ENCODE peak calls at places on chromosomes 16 and 17, in four cellular contexts. Y is H1, Z is IMR-90, A is H9. X is an unnamed sample.

GRCh38 chr17:35774499-35774898 is 13.8 kb downstream of the C17orf50 start:
- DNase-seq in Y (no peak), A (no peak), Z (peak), X (no peak)

GRCh38 chr16:88088161-88088581 is 136.9 kb downstream of the BANP start:
- DNase-seq in Y (no peak), A (no peak), Z (peak), X (no peak)

GRCh38 chr16:47519543-47519942 is 58.4 kb downstream of the PHKB start:
- DNase-seq in Y (no peak), Z (no peak), A (no peak), X (no peak)

GRCh38 chr17:61380836-61381525 is 18.7 kb upstream of the TBX2 start:
- DNase-seq in Z (no peak), Y (no peak), A (no peak), X (no peak)

GRCh38 chr16:1058216-1058615 is 14.3 kb upstream of the SSTR5 start:
- DNase-seq in A (no peak), Z (no peak), Y (no peak), X (no peak)

GRCh38 chr16:50401355-50401754 is 32.6 kb upstream of the BRD7 start:
- DNase-seq in Z (no peak), A (no peak), Y (no peak), X (no peak)

GRCh38 chr17:28726396-28726911 is 421 bp upstream of the TLCD1 start:
- DNase-seq in A (peak), Z (peak), Y (no peak), X (peak)

GRCh38 chr17:15453246-15453645 is 14.2 kb downstream of the CDRT4 start:
- DNase-seq in Y (no peak), A (no peak), Z (peak), X (no peak)

GRCh38 chr17:21280081-21280518 is 4.4 kb upstream of the MAP2K3 start:
- DNase-seq in A (peak), Z (peak), Y (peak), X (peak)

GRCh38 chr17:69945698-69946185 is 129.3 kb upstream of the KCNJ16 start:
- DNase-seq in Y (no peak), Z (peak), A (no peak), X (no peak)

GRCh38 chr17:71157297-71157696 is 963.5 kb upstream of the SOX9 start:
- DNase-seq in Z (no peak), A (no peak), Y (no peak), X (no peak)

GRCh38 chr17:44204453-44204882 is 4.8 kb upstream of the ATXN7L3 start:
- DNase-seq in Z (peak), A (no peak), Y (no peak), X (no peak)

DNA sequence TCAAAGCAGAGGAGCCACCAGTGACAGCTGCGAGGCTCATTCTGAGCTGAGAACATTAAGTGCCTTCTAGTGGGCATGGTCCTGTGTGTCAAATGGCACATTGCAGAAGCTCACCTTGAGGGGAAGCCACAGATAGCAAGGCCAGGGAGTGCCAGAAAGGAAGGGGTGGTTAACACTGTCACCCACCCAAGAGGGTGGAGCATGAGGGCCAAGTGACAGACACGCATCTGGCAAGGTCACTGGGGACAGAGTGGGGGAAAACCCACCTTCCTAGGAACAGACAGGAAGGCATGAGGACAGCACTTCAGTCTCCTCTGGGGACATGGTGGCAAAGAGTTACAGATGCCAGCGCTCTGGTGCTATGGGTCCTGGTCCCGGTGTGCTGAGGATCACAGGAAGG is 22.1 kb downstream of the NUBP1 start:
- DNase-seq in A (no peak), Z (no peak), Y (no peak), X (no peak)
- H4K5ac ChIP-seq in A (no peak), Z (no peak), Y (no peak), X (no peak)

GRCh38 chr16:17444658-17445057 is 26.1 kb downstream of the XYLT1 start:
- DNase-seq in A (no peak), Z (no peak), Y (no peak), X (no peak)

GRCh38 chr16:17447273-17447672 is 23.5 kb downstream of the XYLT1 start:
- DNase-seq in A (no peak), Y (no peak), Z (no peak), X (no peak)

GRCh38 chr16:17448640-17449638 is 21.8 kb downstream of the XYLT1 start:
- DNase-seq in A (no peak), Z (no peak), Y (no peak), X (no peak)

GRCh38 chr16:17445421-17445820 is 25.3 kb downstream of the XYLT1 start:
- DNase-seq in Y (no peak), Z (no peak), A (no peak), X (no peak)

DNA sequence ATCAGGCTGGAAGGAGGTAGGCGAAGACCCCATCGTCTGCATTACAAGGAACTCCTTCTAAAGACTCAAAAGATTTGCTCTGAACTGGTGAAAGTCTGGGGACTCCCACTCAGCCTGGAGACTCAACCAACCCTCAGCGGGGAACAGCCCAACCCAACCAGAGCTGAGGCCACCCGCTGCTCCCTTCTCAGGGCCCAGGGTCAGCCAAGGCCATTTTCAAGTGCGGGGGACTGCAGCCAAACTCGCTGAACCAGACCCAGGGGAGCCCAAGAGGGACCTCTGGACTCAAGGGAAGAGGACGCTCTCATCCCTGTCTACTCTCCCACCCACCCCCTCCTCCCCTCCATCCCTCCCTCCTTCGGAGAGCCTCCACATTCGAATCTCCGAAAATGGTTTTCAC is 24.1 kb downstream of the XYLT1 start:
- DNase-seq in Y (no peak), A (no peak), Z (no peak), X (no peak)
- H4K5ac ChIP-seq in Y (no peak), A (no peak), Z (no peak), X (no peak)

GRCh38 chr16:89297156-89297869 is 79.8 kb downstream of the ZNF778 start:
- DNase-seq in A (no peak), Z (no peak), Y (no peak), X (no peak)
- H4K5ac ChIP-seq in A (no peak), Z (no peak), Y (no peak), X (no peak)

DNA sequence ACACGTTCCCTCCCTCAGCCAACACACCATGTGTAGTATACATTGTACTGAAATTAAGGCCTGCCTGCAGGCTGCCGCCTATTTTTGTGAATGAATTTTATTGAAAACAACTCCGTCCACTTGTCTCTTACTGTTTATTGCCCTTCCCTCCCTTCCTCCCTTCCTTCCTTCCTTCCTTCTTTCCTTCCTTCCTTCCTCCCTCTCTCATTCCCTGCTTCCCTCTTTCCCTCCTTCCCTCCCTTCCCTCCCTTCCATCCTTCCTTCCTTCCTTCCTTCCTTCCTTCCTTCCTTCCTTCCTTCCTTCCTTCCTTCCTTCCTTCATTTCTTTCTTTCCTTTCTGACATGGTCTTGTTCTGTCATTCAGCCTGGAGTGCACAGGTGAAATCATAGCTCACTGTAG is 2.3 kb downstream of the ITGAM start:
- DNase-seq in A (no peak), Z (no peak), Y (no peak), X (no peak)
- H4K5ac ChIP-seq in A (no peak), Z (no peak), Y (no peak), X (no peak)